ENCODE peak calls at places on chromosome 10, in eight cellular contexts. One of them, this sample, is unnamed.

GRCh38 chr10:22420787-22421517 is 75.7 kb downstream of the SPAG6 start:
- DNase-seq in GM23338: no peak
- DNase-seq in stomach: no peak
- DNase-seq in SK-N-SH: no peak
- DNase-seq in spleen: no peak
- DNase-seq in sigmoid colon: no peak
- DNase-seq in upper lobe of left lung: no peak
- DNase-seq in endothelial cell of umbilical vein: peak
- DNase-seq in this sample: no peak

GRCh38 chr10:66780796-66781195 is 145.0 kb upstream of the LRRTM3 start:
- DNase-seq in spleen: no peak
- DNase-seq in sigmoid colon: no peak
- DNase-seq in stomach: no peak
- DNase-seq in upper lobe of left lung: no peak
- DNase-seq in GM23338: no peak
- DNase-seq in SK-N-SH: no peak
- DNase-seq in endothelial cell of umbilical vein: no peak
- DNase-seq in this sample: no peak

GRCh38 chr10:101287183-101287830 is 58.0 kb upstream of the LBX1 start:
- DNase-seq in spleen: no peak
- DNase-seq in SK-N-SH: no peak
- DNase-seq in endothelial cell of umbilical vein: no peak
- DNase-seq in upper lobe of left lung: no peak
- DNase-seq in stomach: no peak
- DNase-seq in GM23338: no peak
- DNase-seq in sigmoid colon: no peak
- DNase-seq in this sample: no peak

GRCh38 chr10:95315509-95315908 is 24.7 kb upstream of the PDLIM1 start:
- DNase-seq in endothelial cell of umbilical vein: no peak
- DNase-seq in sigmoid colon: no peak
- DNase-seq in GM23338: no peak
- DNase-seq in spleen: no peak
- DNase-seq in SK-N-SH: peak
- DNase-seq in stomach: no peak
- DNase-seq in upper lobe of left lung: no peak
- DNase-seq in this sample: no peak

GRCh38 chr10:61784354-61785131 is 117.0 kb upstream of the ARID5B start:
- DNase-seq in GM23338: no peak
- DNase-seq in sigmoid colon: no peak
- DNase-seq in upper lobe of left lung: no peak
- DNase-seq in stomach: no peak
- DNase-seq in spleen: no peak
- DNase-seq in endothelial cell of umbilical vein: no peak
- DNase-seq in SK-N-SH: no peak
- DNase-seq in this sample: no peak

GRCh38 chr10:102509387-102509786 is 5.6 kb downstream of the SUFU start:
- DNase-seq in spleen: no peak
- DNase-seq in endothelial cell of umbilical vein: peak
- DNase-seq in SK-N-SH: no peak
- DNase-seq in sigmoid colon: no peak
- DNase-seq in stomach: no peak
- DNase-seq in upper lobe of left lung: no peak
- DNase-seq in GM23338: no peak
- DNase-seq in this sample: no peak

GRCh38 chr10:111057006-111057405 is 19.8 kb upstream of the ADRA2A start:
- DNase-seq in endothelial cell of umbilical vein: no peak
- DNase-seq in SK-N-SH: no peak
- DNase-seq in GM23338: no peak
- DNase-seq in sigmoid colon: no peak
- DNase-seq in spleen: no peak
- DNase-seq in upper lobe of left lung: no peak
- DNase-seq in stomach: no peak
- DNase-seq in this sample: no peak

GRCh38 chr10:73554729-73555128 is 36.4 kb downstream of the USP54 start:
- DNase-seq in stomach: no peak
- DNase-seq in sigmoid colon: no peak
- DNase-seq in SK-N-SH: no peak
- DNase-seq in spleen: no peak
- DNase-seq in endothelial cell of umbilical vein: no peak
- DNase-seq in upper lobe of left lung: no peak
- DNase-seq in GM23338: no peak
- DNase-seq in this sample: no peak

GRCh38 chr10:133442191-133442966 is 11.4 kb upstream of the SCART1 start:
- DNase-seq in spleen: peak
- DNase-seq in upper lobe of left lung: no peak
- DNase-seq in GM23338: no peak
- DNase-seq in endothelial cell of umbilical vein: no peak
- DNase-seq in stomach: peak
- DNase-seq in sigmoid colon: peak
- DNase-seq in SK-N-SH: peak
- DNase-seq in this sample: no peak

GRCh38 chr10:24299587-24300258 is 90.8 kb downstream of the KIAA1217 start:
- DNase-seq in GM23338: no peak
- DNase-seq in sigmoid colon: no peak
- DNase-seq in upper lobe of left lung: no peak
- DNase-seq in SK-N-SH: no peak
- DNase-seq in endothelial cell of umbilical vein: no peak
- DNase-seq in stomach: no peak
- DNase-seq in spleen: no peak
- DNase-seq in this sample: no peak

GRCh38 chr10:92404592-92404991 is 113.6 kb downstream of the MARCHF5 start:
- DNase-seq in spleen: no peak
- DNase-seq in sigmoid colon: no peak
- DNase-seq in endothelial cell of umbilical vein: no peak
- DNase-seq in stomach: no peak
- DNase-seq in SK-N-SH: no peak
- DNase-seq in upper lobe of left lung: no peak
- DNase-seq in GM23338: no peak
- DNase-seq in this sample: no peak

GRCh38 chr10:119207713-119208552 is 562 bp downstream of the GRK5 start:
- DNase-seq in GM23338: peak
- DNase-seq in spleen: peak
- DNase-seq in sigmoid colon: peak
- DNase-seq in upper lobe of left lung: peak
- DNase-seq in SK-N-SH: peak
- DNase-seq in endothelial cell of umbilical vein: peak
- DNase-seq in stomach: peak
- DNase-seq in this sample: peak

GRCh38 chr10:79178614-79179403 is 110.0 kb downstream of the ZMIZ1 start:
- DNase-seq in endothelial cell of umbilical vein: peak
- DNase-seq in upper lobe of left lung: no peak
- DNase-seq in stomach: no peak
- DNase-seq in spleen: no peak
- DNase-seq in sigmoid colon: peak
- DNase-seq in GM23338: no peak
- DNase-seq in SK-N-SH: peak
- DNase-seq in this sample: no peak

GRCh38 chr10:22805304-22805703 is 90.9 kb upstream of the PIP4K2A start:
- DNase-seq in stomach: no peak
- DNase-seq in GM23338: no peak
- DNase-seq in spleen: no peak
- DNase-seq in upper lobe of left lung: no peak
- DNase-seq in endothelial cell of umbilical vein: peak
- DNase-seq in SK-N-SH: peak
- DNase-seq in sigmoid colon: no peak
- DNase-seq in this sample: no peak

GRCh38 chr10:15427836-15428414 is 56.8 kb upstream of the FAM171A1 start:
- DNase-seq in stomach: no peak
- DNase-seq in spleen: no peak
- DNase-seq in GM23338: peak
- DNase-seq in SK-N-SH: peak
- DNase-seq in sigmoid colon: no peak
- DNase-seq in endothelial cell of umbilical vein: peak
- DNase-seq in upper lobe of left lung: no peak
- DNase-seq in this sample: no peak

GRCh38 chr10:30999084-30999712 is 32.5 kb downstream of the ZNF438 start:
- DNase-seq in sigmoid colon: peak
- DNase-seq in GM23338: no peak
- DNase-seq in SK-N-SH: no peak
- DNase-seq in upper lobe of left lung: peak
- DNase-seq in endothelial cell of umbilical vein: peak
- DNase-seq in spleen: no peak
- DNase-seq in stomach: peak
- DNase-seq in this sample: no peak

GRCh38 chr10:100531761-100532160 is 2.1 kb upstream of the NDUFB8 start:
- DNase-seq in SK-N-SH: no peak
- DNase-seq in sigmoid colon: no peak
- DNase-seq in upper lobe of left lung: no peak
- DNase-seq in GM23338: no peak
- DNase-seq in endothelial cell of umbilical vein: no peak
- DNase-seq in stomach: no peak
- DNase-seq in spleen: no peak
- DNase-seq in this sample: no peak

DNA sequence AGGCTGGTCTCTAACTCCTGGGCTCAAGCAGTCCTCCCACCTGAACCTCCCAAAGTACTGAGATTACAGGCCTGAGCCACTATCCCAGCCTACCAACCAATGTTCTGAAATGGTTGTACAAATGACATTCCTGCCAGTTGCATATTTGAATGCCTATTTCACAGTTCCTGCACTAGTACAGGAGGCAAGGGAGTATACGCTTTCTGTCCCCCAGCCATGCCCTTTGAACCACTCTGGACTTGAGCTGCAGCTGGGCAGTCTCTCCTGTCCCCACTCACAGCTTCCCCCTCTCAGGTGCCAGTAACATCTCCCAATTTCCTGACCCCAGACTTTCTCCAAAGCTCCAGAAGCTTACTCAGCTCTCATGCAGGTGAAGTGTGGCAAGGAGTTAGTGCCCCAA is 58.9 kb downstream of the SPOCK2 start:
- DNase-seq in sigmoid colon: no peak
- DNase-seq in SK-N-SH: no peak
- DNase-seq in upper lobe of left lung: no peak
- DNase-seq in spleen: no peak
- DNase-seq in endothelial cell of umbilical vein: no peak
- DNase-seq in stomach: no peak
- DNase-seq in GM23338: no peak
- DNase-seq in this sample: no peak
- TF ChIP-seq POLR2AphosphoS5 in sigmoid colon: no peak
- TF ChIP-seq POLR2AphosphoS5 in SK-N-SH: no peak
- TF ChIP-seq POLR2AphosphoS5 in upper lobe of left lung: no peak
- TF ChIP-seq POLR2AphosphoS5 in spleen: no peak
- TF ChIP-seq POLR2AphosphoS5 in endothelial cell of umbilical vein: no peak
- TF ChIP-seq POLR2AphosphoS5 in stomach: no peak
- TF ChIP-seq POLR2AphosphoS5 in GM23338: no peak
- TF ChIP-seq POLR2AphosphoS5 in this sample: no peak

DNA sequence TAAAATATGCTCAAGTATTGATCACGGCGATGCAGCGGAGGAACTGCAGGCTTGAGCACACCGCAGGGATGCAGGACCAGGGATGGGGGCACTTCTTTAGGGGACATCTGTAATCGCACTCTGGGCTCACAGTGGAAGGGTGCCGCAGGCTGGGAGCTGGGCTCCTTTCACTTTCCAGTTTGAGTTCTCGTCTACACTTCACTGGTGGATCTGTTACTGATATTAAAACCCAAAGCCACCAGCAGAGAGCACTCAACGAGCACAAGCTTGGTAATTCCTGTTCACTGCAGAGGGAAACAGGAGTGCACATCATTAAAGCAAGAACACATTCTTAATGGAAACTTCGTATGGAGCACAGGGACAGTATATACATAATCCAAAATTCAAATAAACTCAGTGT is 91.3 kb downstream of the PARD3 start:
- DNase-seq in stomach: peak
- DNase-seq in sigmoid colon: no peak
- DNase-seq in spleen: no peak
- DNase-seq in upper lobe of left lung: peak
- DNase-seq in GM23338: peak
- DNase-seq in endothelial cell of umbilical vein: peak
- DNase-seq in SK-N-SH: peak
- DNase-seq in this sample: no peak
- TF ChIP-seq POLR2AphosphoS5 in stomach: no peak
- TF ChIP-seq POLR2AphosphoS5 in sigmoid colon: peak
- TF ChIP-seq POLR2AphosphoS5 in spleen: no peak
- TF ChIP-seq POLR2AphosphoS5 in upper lobe of left lung: no peak
- TF ChIP-seq POLR2AphosphoS5 in GM23338: no peak
- TF ChIP-seq POLR2AphosphoS5 in endothelial cell of umbilical vein: no peak
- TF ChIP-seq POLR2AphosphoS5 in SK-N-SH: no peak
- TF ChIP-seq POLR2AphosphoS5 in this sample: no peak

GRCh38 chr10:124559372-124560132 is 97.9 kb downstream of the LHPP start:
- DNase-seq in endothelial cell of umbilical vein: no peak
- DNase-seq in SK-N-SH: no peak
- DNase-seq in stomach: no peak
- DNase-seq in spleen: peak
- DNase-seq in upper lobe of left lung: no peak
- DNase-seq in GM23338: no peak
- DNase-seq in sigmoid colon: no peak
- DNase-seq in this sample: no peak

GRCh38 chr10:124561206-124561605 is 99.6 kb downstream of the LHPP start:
- DNase-seq in GM23338: no peak
- DNase-seq in SK-N-SH: no peak
- DNase-seq in upper lobe of left lung: no peak
- DNase-seq in spleen: peak
- DNase-seq in endothelial cell of umbilical vein: no peak
- DNase-seq in stomach: no peak
- DNase-seq in sigmoid colon: no peak
- DNase-seq in this sample: no peak

GRCh38 chr10:124558339-124558685 is 96.7 kb downstream of the LHPP start:
- DNase-seq in upper lobe of left lung: no peak
- DNase-seq in spleen: peak
- DNase-seq in GM23338: no peak
- DNase-seq in sigmoid colon: no peak
- DNase-seq in endothelial cell of umbilical vein: no peak
- DNase-seq in stomach: no peak
- DNase-seq in SK-N-SH: no peak
- DNase-seq in this sample: no peak

GRCh38 chr10:124558901-124559321 is 97.3 kb downstream of the LHPP start:
- DNase-seq in endothelial cell of umbilical vein: no peak
- DNase-seq in upper lobe of left lung: no peak
- DNase-seq in SK-N-SH: no peak
- DNase-seq in spleen: peak
- DNase-seq in stomach: no peak
- DNase-seq in sigmoid colon: no peak
- DNase-seq in GM23338: no peak
- DNase-seq in this sample: no peak

GRCh38 chr10:124560377-124560776 is 98.8 kb downstream of the LHPP start:
- DNase-seq in spleen: peak
- DNase-seq in stomach: no peak
- DNase-seq in sigmoid colon: peak
- DNase-seq in upper lobe of left lung: no peak
- DNase-seq in SK-N-SH: no peak
- DNase-seq in endothelial cell of umbilical vein: no peak
- DNase-seq in GM23338: no peak
- DNase-seq in this sample: no peak
- TF ChIP-seq POLR2AphosphoS5 in spleen: peak
- TF ChIP-seq POLR2AphosphoS5 in stomach: peak
- TF ChIP-seq POLR2AphosphoS5 in sigmoid colon: peak
- TF ChIP-seq POLR2AphosphoS5 in upper lobe of left lung: peak
- TF ChIP-seq POLR2AphosphoS5 in SK-N-SH: no peak
- TF ChIP-seq POLR2AphosphoS5 in endothelial cell of umbilical vein: no peak
- TF ChIP-seq POLR2AphosphoS5 in GM23338: no peak
- TF ChIP-seq POLR2AphosphoS5 in this sample: peak

GRCh38 chr10:51532044-51532443 is 167.4 kb downstream of the CSTF2T start:
- DNase-seq in sigmoid colon: no peak
- DNase-seq in spleen: no peak
- DNase-seq in upper lobe of left lung: no peak
- DNase-seq in stomach: no peak
- DNase-seq in endothelial cell of umbilical vein: no peak
- DNase-seq in SK-N-SH: no peak
- DNase-seq in GM23338: no peak
- DNase-seq in this sample: no peak
- TF ChIP-seq POLR2AphosphoS5 in sigmoid colon: no peak
- TF ChIP-seq POLR2AphosphoS5 in spleen: no peak
- TF ChIP-seq POLR2AphosphoS5 in upper lobe of left lung: no peak
- TF ChIP-seq POLR2AphosphoS5 in stomach: no peak
- TF ChIP-seq POLR2AphosphoS5 in endothelial cell of umbilical vein: no peak
- TF ChIP-seq POLR2AphosphoS5 in SK-N-SH: no peak
- TF ChIP-seq POLR2AphosphoS5 in GM23338: no peak
- TF ChIP-seq POLR2AphosphoS5 in this sample: no peak

GRCh38 chr10:59957975-59958374 is 51.6 kb upstream of the CCDC6 start:
- DNase-seq in spleen: no peak
- DNase-seq in sigmoid colon: no peak
- DNase-seq in upper lobe of left lung: no peak
- DNase-seq in endothelial cell of umbilical vein: no peak
- DNase-seq in GM23338: no peak
- DNase-seq in SK-N-SH: no peak
- DNase-seq in stomach: no peak
- DNase-seq in this sample: no peak
- TF ChIP-seq POLR2AphosphoS5 in spleen: no peak
- TF ChIP-seq POLR2AphosphoS5 in sigmoid colon: no peak
- TF ChIP-seq POLR2AphosphoS5 in upper lobe of left lung: no peak
- TF ChIP-seq POLR2AphosphoS5 in endothelial cell of umbilical vein: no peak
- TF ChIP-seq POLR2AphosphoS5 in GM23338: no peak
- TF ChIP-seq POLR2AphosphoS5 in SK-N-SH: no peak
- TF ChIP-seq POLR2AphosphoS5 in stomach: no peak
- TF ChIP-seq POLR2AphosphoS5 in this sample: no peak